ENCODE peak calls at places on chromosomes 13 and 19, in nine cellular contexts. O is naive thymus-derived CD8-positive, alpha-beta T cell; U is T-helper 1 cell; A is Right ventricle myocardium superior; X is GM03348; Q is AG10803; M is Calu3; I is fibroblast of lung; T is GM12864. C is an unnamed sample.
A peak's percentile ranks its signal among the peaks of the same experiment; 100 is the strongest.

GRCh38 chr13:51834581-51835158 is 10.3 kb downstream of the TMEM272 start:
- DNase-seq in M (no peak), X (no peak), I (no peak), Q (no peak), U (no peak), A (no peak), T (no peak), O (no peak), C (no peak)

GRCh38 chr13:103523853-103524252 is 457.6 kb upstream of the SLC10A2 start:
- DNase-seq in U (no peak), A (no peak), X (no peak), M (no peak), I (no peak), Q (no peak), O (no peak), T (no peak), C (no peak)

GRCh38 chr19:54506079-54506478 is 3.4 kb downstream of the LAIR2 start:
- DNase-seq in I (no peak), Q (no peak), X (no peak), U (no peak), M (no peak), O (no peak), T (no peak), A (no peak), C (no peak)

GRCh38 chr19:55382522-55383054 is 1.5 kb downstream of the TMEM238 start:
- DNase-seq in M (no peak), X (no peak), U (no peak), I (no peak), A (no peak), Q (no peak), O (no peak), T (no peak), C (no peak)

GRCh38 chr13:41418027-41418426 is 39.3 kb upstream of the RGCC start:
- DNase-seq in U (no peak), I (peak; percentile 89), A (no peak), M (no peak), Q (peak; percentile 95), O (no peak), T (no peak), X (no peak), C (no peak)

GRCh38 chr13:109818891-109819290 is 32.5 kb upstream of the IRS2 start:
- DNase-seq in U (no peak), X (no peak), I (peak; percentile 4), Q (peak; percentile 48), M (no peak), A (no peak), T (no peak), O (no peak), C (no peak)

GRCh38 chr13:59906413-59907027 is 257.2 kb downstream of the DIAPH3 start:
- DNase-seq in Q (peak; percentile 51), O (no peak), M (peak; percentile 2), X (peak; percentile 60), A (no peak), U (no peak), T (no peak), I (peak; percentile 76), C (peak; percentile 4)

GRCh38 chr19:3061214-3062161 is 807 bp downstream of the TLE5 start:
- DNase-seq in O (peak; percentile 93), A (peak; percentile 80), T (no peak), I (peak; percentile 53), Q (peak; percentile 36), M (peak; percentile 20), U (peak; percentile 66), X (peak; percentile 85), C (peak; percentile 25)